ENCODE peak calls at places on chromosomes 4 and X, in six cellular contexts. P is sigmoid colon, A is ovary, L is fibroblast of lung, G is GM12865, H is endothelial cell of umbilical vein. Y is an unnamed sample.

GRCh38 chr4:86757468-86757867 is 91.7 kb downstream of the SLC10A6 start:
- DNase-seq in P (no peak), A (no peak), L (no peak), G (no peak), H (no peak), Y (no peak)

GRCh38 chr4:3233391-3234071 is 15.4 kb upstream of the MSANTD1 start:
- DNase-seq in P (no peak), A (no peak), L (peak; percentile 24), G (no peak), H (no peak), Y (no peak)

GRCh38 chr4:76384052-76384451 is 36.9 kb downstream of the CCDC158 start:
- DNase-seq in P (no peak), A (no peak), L (no peak), G (no peak), H (no peak), Y (no peak)

GRCh38 chrX:153703036-153703370 is 15.3 kb downstream of the SLC6A8 start:
- DNase-seq in P (peak; percentile 92), A (peak; percentile 68), L (peak; percentile 54), G (no peak), H (no peak), Y (no peak)

GRCh38 chrX:56248492-56248891 is 16.3 kb downstream of the KLF8 start:
- DNase-seq in P (peak; percentile 69), A (peak; percentile 58), L (peak; percentile 49), G (peak; percentile 73), H (peak; percentile 47), Y (peak; percentile 47)

GRCh38 chr4:151804821-151805220 is 44.0 kb upstream of the GATB start:
- DNase-seq in P (no peak), A (no peak), L (peak; percentile 10), G (no peak), H (no peak), Y (no peak)

GRCh38 chrX:7262551-7262950 is 114.6 kb upstream of the PUDP start:
- DNase-seq in P (no peak), A (no peak), L (no peak), G (no peak), H (no peak), Y (no peak)

GRCh38 chr4:100875296-100876040 is 357.6 kb upstream of the EMCN start:
- DNase-seq in P (no peak), A (no peak), L (no peak), G (no peak), H (no peak), Y (no peak)

GRCh38 chr4:31134720-31135119 is 414.6 kb downstream of the PCDH7 start:
- DNase-seq in P (no peak), A (no peak), L (no peak), G (no peak), H (no peak), Y (no peak)

GRCh38 chr4:52408037-52408436 is 251.1 kb downstream of the USP46 start:
- DNase-seq in P (no peak), A (no peak), L (no peak), G (no peak), H (peak; percentile 2), Y (no peak)

GRCh38 chr4:97576955-97577354 is 566.3 kb downstream of the STPG2 start:
- DNase-seq in P (no peak), A (no peak), L (no peak), G (no peak), H (no peak), Y (no peak)

GRCh38 chrX:21883258-21883657 is 27.5 kb downstream of the YY2 start:
- DNase-seq in P (peak; percentile 66), A (no peak), L (no peak), G (no peak), H (peak; percentile 2), Y (no peak)

GRCh38 chr4:176547005-176547404 is 227.2 kb downstream of the SPCS3 start:
- DNase-seq in P (no peak), A (no peak), L (peak; percentile 96), G (no peak), H (no peak), Y (no peak)

GRCh38 chrX:65706041-65706828 is 38.8 kb downstream of the MSN start:
- DNase-seq in P (no peak), A (no peak), L (peak; percentile 80), G (peak; percentile 39), H (peak; percentile 76), Y (no peak)

GRCh38 chrX:133419911-133420310 is 4.6 kb upstream of the GPC4 start:
- DNase-seq in P (no peak), A (no peak), L (no peak), G (no peak), H (no peak), Y (no peak)

GRCh38 chr4:168877779-168878491 is 132.1 kb downstream of the CBR4 start:
- DNase-seq in P (no peak), A (no peak), L (peak; percentile 39), G (peak; percentile 5), H (peak; percentile 42), Y (no peak)

GRCh38 chrX:275476-275966 is 5.7 kb upstream of the PLCXD1 start:
- DNase-seq in P (no peak), A (no peak), L (no peak), G (no peak), H (no peak), Y (no peak)

GRCh38 chr4:48331577-48332340 is 9.6 kb upstream of the SLAIN2 start:
- DNase-seq in P (no peak), A (no peak), L (peak; percentile 79), G (no peak), H (no peak), Y (no peak)

GRCh38 chr4:139054791-139055376 is 39.3 kb downstream of the NOCT start:
- DNase-seq in P (no peak), A (no peak), L (peak; percentile 7), G (no peak), H (no peak), Y (no peak)

GRCh38 chr4:61549356-61549755 is 349.2 kb downstream of the ADGRL3 start:
- DNase-seq in P (no peak), A (no peak), L (peak; percentile 26), G (no peak), H (no peak), Y (no peak)

GRCh38 chr4:137307806-137308205 is 224.5 kb downstream of the PCDH18 start:
- DNase-seq in P (no peak), A (no peak), L (peak; percentile 90), G (no peak), H (no peak), Y (no peak)

GRCh38 chr4:140044314-140044991 is 109.5 kb downstream of the MAML3 start:
- DNase-seq in P (no peak), A (no peak), L (peak; percentile 96), G (no peak), H (no peak), Y (no peak)

GRCh38 chrX:9676311-9676710 is 89.3 kb downstream of the GPR143 start:
- DNase-seq in P (no peak), A (no peak), L (peak; percentile 15), G (no peak), H (no peak), Y (no peak)

GRCh38 chr4:81503586-81503985 is 31.9 kb upstream of the RASGEF1B start:
- DNase-seq in P (no peak), A (no peak), L (no peak), G (no peak), H (no peak), Y (no peak)

GRCh38 chrX:123698979-123699378 is 33.9 kb downstream of the THOC2 start:
- DNase-seq in P (no peak), A (no peak), L (peak; percentile 10), G (no peak), H (peak; percentile 45), Y (no peak)

GRCh38 chrX:39162322-39162721 is 361.1 kb downstream of the MID1IP1 start:
- DNase-seq in P (no peak), A (peak; percentile 48), L (no peak), G (peak; percentile 12), H (no peak), Y (no peak)
- H3K4me3 ChIP-seq in P (peak overlapping the region; percentile 12), A (no peak overlapping the region), L (no peak overlapping the region), G (no peak overlapping the region), H (no peak overlapping the region), Y (no peak overlapping the region)

DNA sequence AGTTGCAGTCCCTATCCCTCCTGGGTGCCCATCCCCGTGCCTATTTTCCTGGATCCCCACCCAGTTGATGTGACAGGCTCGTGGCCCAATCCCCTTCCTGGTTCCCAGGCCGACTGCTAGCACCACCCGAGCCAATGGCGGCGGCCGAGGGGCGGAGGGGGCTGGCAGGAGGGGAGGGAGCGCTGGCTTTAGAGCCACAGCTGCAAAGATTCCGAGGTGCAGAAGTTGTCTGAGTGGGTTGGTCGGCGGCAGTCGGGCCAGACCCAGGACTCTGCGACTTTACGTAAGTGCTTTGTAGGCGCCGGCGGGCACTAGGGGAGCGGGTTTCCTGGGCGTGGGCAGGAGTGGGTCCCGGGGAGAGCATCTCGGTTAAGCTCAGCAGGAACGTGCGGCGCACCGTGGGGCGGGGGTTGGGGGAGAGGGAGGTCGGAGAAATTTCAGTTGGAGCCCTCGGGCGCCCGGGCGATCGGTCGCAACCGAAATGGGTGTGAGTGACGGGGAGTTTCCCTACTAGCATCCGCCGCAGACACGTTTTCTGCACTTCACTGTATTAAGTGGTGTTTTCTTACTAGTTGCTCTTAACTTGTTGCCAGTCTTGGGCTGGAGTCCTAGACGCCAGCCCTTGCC is at the start of gene PLS3:
- DNase-seq in P (peak; percentile 92), A (peak; percentile 88), L (peak; percentile 83), G (peak; percentile 90), H (peak; percentile 84), Y (no peak)
- H3K4me3 ChIP-seq in P (peak within 1 kb of the TSS; percentile 69), A (peak within 1 kb of the TSS; percentile 53), L (peak within 1 kb of the TSS; percentile 80), G (peak within 1 kb of the TSS; percentile 79), H (peak within 1 kb of the TSS; percentile 89), Y (peak within 1 kb of the TSS; percentile 3)

DNA sequence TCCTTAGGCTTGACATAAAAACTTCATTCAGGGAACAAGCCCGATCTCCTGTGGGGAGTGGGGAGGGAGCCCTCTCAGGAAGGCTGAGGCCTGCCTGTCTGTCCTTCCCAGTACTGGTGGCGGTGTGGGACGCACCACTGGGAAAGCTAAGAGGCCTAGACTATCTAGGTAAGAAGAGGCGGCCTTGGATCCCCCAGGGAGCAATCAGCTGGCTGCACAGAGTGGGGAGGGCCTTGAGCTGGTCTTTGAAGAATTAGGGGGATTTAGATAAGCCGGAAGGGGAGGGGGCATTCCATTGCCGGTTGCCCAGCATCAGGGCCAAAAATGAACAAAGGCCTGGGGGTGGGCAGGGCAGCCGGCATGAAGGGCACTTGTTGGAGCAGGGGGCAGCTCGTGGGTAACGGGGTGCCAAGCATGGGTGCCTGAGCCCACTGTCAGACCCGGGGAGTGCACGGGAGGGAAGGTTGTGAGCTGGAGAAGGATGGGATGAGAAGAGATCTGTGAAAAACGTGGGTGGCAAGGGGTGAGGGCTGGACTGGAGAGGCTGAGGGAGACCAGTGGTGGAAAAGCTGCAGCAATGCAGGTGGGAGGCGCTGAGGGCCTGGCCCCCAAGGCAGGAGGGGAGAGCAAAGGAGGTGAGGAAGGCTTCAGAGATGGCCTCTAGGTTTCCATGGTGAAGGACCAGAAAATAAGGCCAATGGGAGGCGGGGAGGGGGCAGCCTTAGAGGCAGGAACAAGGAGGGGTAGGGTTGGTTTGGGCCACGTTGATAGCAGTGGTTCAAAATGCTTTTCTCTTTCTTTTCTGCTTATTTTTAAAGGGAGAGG is 8.5 kb downstream of the KLF3 start:
- DNase-seq in P (no peak), A (peak; percentile 53), L (no peak), G (no peak), H (no peak), Y (no peak)
- H3K4me3 ChIP-seq in P (no peak overlapping the region), A (peak overlapping the region; percentile 6), L (no peak overlapping the region), G (no peak overlapping the region), H (no peak overlapping the region), Y (no peak overlapping the region)

DNA sequence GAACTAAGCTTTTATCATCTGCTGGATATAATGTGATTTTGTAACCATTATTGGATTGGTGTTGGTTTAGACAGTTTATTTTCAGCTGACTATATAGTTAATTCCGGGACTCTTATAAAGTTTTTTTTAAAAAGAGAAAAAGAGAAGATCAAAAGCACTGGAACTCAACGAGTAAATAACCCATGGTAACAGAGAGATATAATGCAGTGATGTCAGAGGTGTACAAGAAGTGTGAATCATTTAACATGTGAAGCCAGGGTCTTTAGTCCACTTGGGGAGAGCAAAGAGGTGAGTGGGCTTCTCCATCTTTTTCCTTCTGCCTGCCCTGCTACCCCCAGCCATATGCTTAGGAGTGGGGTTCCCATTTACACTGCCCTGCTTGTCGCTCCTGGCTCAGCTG is 3.2 kb downstream of the TMEM165 start:
- DNase-seq in P (no peak), A (no peak), L (no peak), G (no peak), H (peak; percentile 11), Y (no peak)
- H3K4me3 ChIP-seq in P (no peak overlapping the region), A (no peak overlapping the region), L (peak overlapping the region; percentile 98), G (peak overlapping the region; percentile 75), H (peak overlapping the region; percentile 18), Y (no peak overlapping the region)